ENCODE peak calls at places on chromosome X, in six cellular contexts. I is uterus, U is Karpas-422, O is HAP-1, N is lower lobe of right lung, G is neuronal stem cell. Y is an unnamed sample. For H3K4me1 and H3K27me3, the result is how much of the 10 kb centered on the place peaks cover.

GRCh38 chrX:100410083-100410590 is at the start of gene PCDH19:
- DNase-seq in U (no peak), O (peak), N (peak), I (peak), G (no peak), Y (no peak)

GRCh38 chrX:118974908-118975671 is 672 bp downstream of the LONRF3 start:
- DNase-seq in O (peak), G (no peak), N (peak), I (peak), U (no peak), Y (no peak)

GRCh38 chrX:69238153-69238959 is 73.1 kb upstream of the PJA1 start:
- DNase-seq in G (no peak), O (no peak), U (no peak), I (no peak), N (no peak), Y (no peak)

GRCh38 chrX:110795645-110796510 is at the start of gene CHRDL1:
- DNase-seq in I (peak), G (peak), O (peak), N (peak), U (no peak), Y (no peak)

GRCh38 chrX:2714551-2714950 is 23.5 kb downstream of the CD99 start:
- DNase-seq in N (no peak), G (no peak), U (no peak), O (no peak), I (no peak), Y (no peak)

GRCh38 chrX:153462291-153462690 is 8.1 kb downstream of the HAUS7 start:
- DNase-seq in U (no peak), O (no peak), I (no peak), N (no peak), G (no peak), Y (no peak)

GRCh38 chrX:39726810-39727209 is 370.9 kb downstream of the BCOR start:
- DNase-seq in N (no peak), U (no peak), G (no peak), O (no peak), I (peak), Y (no peak)

GRCh38 chrX:34638116-34638515 is 19.0 kb downstream of the TMEM47 start:
- DNase-seq in O (peak), G (no peak), U (peak), I (no peak), N (no peak), Y (no peak)

GRCh38 chrX:74493806-74494205 is 72.5 kb downstream of the SLC16A2 start:
- DNase-seq in N (no peak), O (no peak), I (no peak), U (no peak), G (no peak), Y (no peak)

GRCh38 chrX:2401201-2401589 is 99.6 kb downstream of the DHRSX start:
- DNase-seq in N (no peak), O (no peak), U (peak), I (no peak), G (peak), Y (no peak)

GRCh38 chrX:107738768-107739167 is 36.8 kb downstream of the TSC22D3 start:
- DNase-seq in N (no peak), G (no peak), U (no peak), I (no peak), O (no peak), Y (no peak)
- H3K4me1 ChIP-seq in N (under half), G (under half), U (under half), I (under half), O (under half), Y (under half)

GRCh38 chrX:130083107-130083490 is 27.2 kb downstream of the ELF4 start:
- DNase-seq in U (no peak), N (no peak), O (peak), I (no peak), G (no peak), Y (no peak)

GRCh38 chrX:130081421-130082045 is 28.8 kb downstream of the ELF4 start:
- DNase-seq in O (no peak), U (no peak), I (no peak), G (no peak), N (no peak), Y (no peak)

GRCh38 chrX:130082244-130083106 is 27.8 kb downstream of the ELF4 start:
- DNase-seq in G (no peak), I (peak), U (peak), N (peak), O (no peak), Y (no peak)

GRCh38 chrX:130080791-130081367 is 29.4 kb downstream of the ELF4 start:
- DNase-seq in U (no peak), I (no peak), G (no peak), O (no peak), N (no peak), Y (no peak)

DNA sequence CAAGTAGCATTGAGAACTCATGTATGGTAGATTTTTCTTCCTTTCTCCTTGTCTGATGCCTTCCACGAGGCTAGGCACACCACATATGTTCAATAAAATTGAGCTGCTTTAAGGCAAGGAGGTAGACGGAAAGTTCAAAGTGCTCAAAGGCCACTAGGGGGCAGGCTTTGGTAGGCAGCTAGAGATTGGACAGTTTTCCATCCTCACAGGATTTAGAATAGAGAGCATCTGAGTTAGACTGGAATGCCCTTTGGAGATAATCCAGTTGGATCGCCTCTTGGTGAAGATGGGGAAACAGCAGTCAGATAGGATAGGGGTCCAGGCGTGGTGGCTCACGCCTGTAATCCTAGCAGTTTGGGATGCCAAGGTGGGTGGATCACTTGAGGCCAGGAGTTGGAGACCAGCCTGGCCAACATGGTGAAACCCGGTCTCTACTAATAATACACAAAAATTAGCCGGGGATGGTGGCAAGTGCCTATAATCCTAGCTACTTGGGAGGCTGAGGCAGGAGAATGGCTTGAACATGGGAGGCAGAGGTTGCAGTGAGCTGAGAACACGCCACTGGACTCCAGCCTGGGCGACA is 30.4 kb downstream of the ELF4 start:
- DNase-seq in U (peak), I (peak), G (peak), N (no peak), O (peak), Y (no peak)
- H3K27me3 ChIP-seq in U (under half), I (under half), G (under half), N (under half), O (under half), Y (under half)

DNA sequence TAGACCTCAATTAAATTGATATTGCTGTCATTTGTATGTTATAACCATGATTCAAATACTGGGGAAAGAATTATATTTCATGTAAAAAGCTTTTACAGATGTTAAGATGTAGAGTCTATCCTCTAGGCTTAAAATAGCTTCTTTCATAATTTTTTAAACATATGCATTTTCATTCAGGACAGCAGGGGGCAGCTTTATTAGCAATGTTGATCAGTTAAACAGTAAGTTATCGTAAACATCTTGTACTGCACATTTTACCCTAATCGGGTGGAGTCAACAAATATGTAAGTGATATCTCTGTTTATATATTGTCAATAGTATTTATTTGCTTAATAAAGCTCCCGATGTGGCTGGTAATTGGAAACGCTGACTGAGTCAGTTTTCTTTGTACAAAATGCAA is 142.5 kb upstream of the MED14 start:
- DNase-seq in G (no peak), I (no peak), N (no peak), O (peak), U (peak), Y (no peak)
- H3K4me3 ChIP-seq in G (no peak), I (no peak), N (peak), O (no peak), U (no peak), Y (no peak)

DNA sequence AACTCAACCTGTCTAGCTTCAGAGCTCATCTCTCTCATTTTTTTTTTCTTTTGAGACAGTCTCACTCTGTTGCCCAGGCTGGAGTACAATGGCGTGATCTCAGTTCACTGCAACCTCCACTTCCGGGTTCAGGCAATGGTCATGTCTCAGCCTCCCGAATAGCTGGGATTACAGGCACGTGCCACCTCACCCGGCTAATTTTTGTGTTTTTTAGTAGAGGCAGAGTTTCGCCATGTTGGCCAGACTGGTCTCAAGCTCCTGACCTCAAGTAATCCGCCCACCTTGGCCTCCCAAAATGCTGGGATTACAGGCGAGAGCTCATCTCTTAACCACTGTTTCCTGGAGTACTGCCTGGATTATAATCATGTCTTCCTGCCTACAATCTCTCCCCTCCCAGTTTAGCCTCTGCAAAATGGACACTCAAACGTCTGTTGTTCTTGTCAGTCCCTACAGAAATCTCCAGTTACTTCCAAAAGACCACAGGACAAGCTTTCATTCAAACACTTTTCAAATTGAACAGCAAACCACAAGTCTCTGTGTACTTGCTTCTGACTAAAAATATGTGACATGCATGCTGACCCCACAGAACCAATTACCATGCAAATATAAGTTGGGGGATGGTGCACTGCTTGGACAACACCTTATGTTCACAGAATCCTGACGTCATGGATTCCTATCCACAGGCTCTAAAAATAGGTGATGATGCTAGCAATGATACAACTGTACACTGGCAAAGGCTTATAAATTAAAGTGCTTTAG is 137.2 kb downstream of the SH3KBP1 start:
- DNase-seq in N (no peak), I (no peak), O (no peak), U (no peak), G (no peak), Y (no peak)
- H3K4me1 ChIP-seq in N (under half), I (under half), O (under half), U (half or more), G (under half), Y (under half)

DNA sequence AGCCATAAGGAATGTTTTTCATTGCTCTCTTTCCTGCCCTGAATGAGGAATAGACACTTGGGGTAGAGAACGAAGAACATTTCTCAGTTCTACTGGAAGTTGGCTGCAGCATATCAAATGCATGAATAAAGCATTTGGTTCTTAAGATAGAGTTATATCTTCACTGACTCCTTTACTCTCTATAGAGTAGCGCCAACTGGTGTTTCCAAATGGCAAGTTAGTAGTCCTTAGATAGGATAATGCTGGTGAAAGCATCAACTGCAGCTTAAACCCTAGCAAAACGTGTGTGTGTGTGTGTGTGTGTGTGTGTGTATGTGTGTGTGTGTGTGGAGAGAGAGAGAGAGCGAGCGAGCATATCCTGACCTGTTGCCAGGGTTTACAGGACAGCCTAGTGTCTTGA is 62.2 kb upstream of the FRMPD4 start:
- DNase-seq in I (no peak), G (no peak), O (no peak), U (no peak), N (no peak), Y (no peak)
- H3K27me3 ChIP-seq in I (under half), G (under half), O (under half), U (under half), N (under half), Y (under half)

DNA sequence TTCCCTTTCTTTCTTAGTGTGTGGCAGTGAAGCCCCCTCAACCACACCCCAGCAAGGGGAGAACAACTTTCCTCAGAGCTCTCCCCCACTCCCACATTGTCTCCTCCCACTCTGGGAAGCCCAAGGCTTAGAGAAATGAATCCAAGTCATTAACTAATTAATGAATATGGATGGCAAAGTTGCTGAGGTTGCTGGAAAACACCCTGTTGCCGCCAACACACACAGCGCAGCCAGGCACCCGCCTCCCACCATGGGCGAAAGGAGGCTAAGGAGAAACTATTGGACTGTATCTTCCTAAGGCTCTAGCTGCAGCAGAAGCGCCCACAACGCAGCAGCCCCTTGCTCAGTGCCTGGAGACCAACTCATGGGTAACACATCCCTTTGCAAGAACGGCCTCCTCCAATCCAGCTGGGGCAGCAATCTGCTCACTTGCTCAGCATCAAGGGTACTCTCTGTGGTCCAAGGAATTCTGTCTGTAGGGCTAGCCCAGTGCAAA is 34.2 kb downstream of the TSC22D3 start:
- DNase-seq in N (no peak), O (no peak), U (no peak), G (no peak), I (no peak), Y (no peak)
- H3K4me3 ChIP-seq in N (peak), O (no peak), U (no peak), G (no peak), I (no peak), Y (no peak)

Y was measured in iPS DF 6.9.